ENCODE peak calls at places on chromosomes 6 and 20, in ten cellular contexts. One of them, this sample, is unnamed. For H3K4me1, the result is how much of the 10 kb centered on the place peaks cover.

GRCh38 chr6:156262014-156262413 is 515.2 kb upstream of the ARID1B start:
- DNase-seq in cardiac muscle cell: no peak
- DNase-seq in suprapubic skin: no peak
- DNase-seq in stomach: no peak
- DNase-seq in OCI-LY7: no peak
- DNase-seq in GM12878: no peak
- DNase-seq in right cardiac atrium: no peak
- DNase-seq in lower lobe of right lung: no peak
- DNase-seq in sigmoid colon: no peak
- DNase-seq in CD4-positive, alpha-beta memory T cell: no peak
- DNase-seq in this sample: no peak

GRCh38 chr6:114253431-114253830 is 89.4 kb downstream of the HS3ST5 start:
- DNase-seq in GM12878: no peak
- DNase-seq in OCI-LY7: no peak
- DNase-seq in right cardiac atrium: no peak
- DNase-seq in CD4-positive, alpha-beta memory T cell: no peak
- DNase-seq in lower lobe of right lung: no peak
- DNase-seq in suprapubic skin: no peak
- DNase-seq in stomach: no peak
- DNase-seq in sigmoid colon: no peak
- DNase-seq in cardiac muscle cell: no peak
- DNase-seq in this sample: no peak

GRCh38 chr6:279630-280029 is 12.7 kb upstream of the DUSP22 start:
- DNase-seq in right cardiac atrium: no peak
- DNase-seq in sigmoid colon: no peak
- DNase-seq in stomach: no peak
- DNase-seq in lower lobe of right lung: no peak
- DNase-seq in GM12878: no peak
- DNase-seq in suprapubic skin: no peak
- DNase-seq in OCI-LY7: no peak
- DNase-seq in cardiac muscle cell: no peak
- DNase-seq in CD4-positive, alpha-beta memory T cell: no peak
- DNase-seq in this sample: no peak

GRCh38 chr20:16387661-16388060 is 185.6 kb downstream of the KIF16B start:
- DNase-seq in right cardiac atrium: no peak
- DNase-seq in OCI-LY7: no peak
- DNase-seq in GM12878: no peak
- DNase-seq in sigmoid colon: no peak
- DNase-seq in CD4-positive, alpha-beta memory T cell: no peak
- DNase-seq in cardiac muscle cell: no peak
- DNase-seq in lower lobe of right lung: no peak
- DNase-seq in suprapubic skin: no peak
- DNase-seq in stomach: no peak
- DNase-seq in this sample: no peak

GRCh38 chr6:7914991-7915789 is 4.6 kb upstream of the TXNDC5 start:
- DNase-seq in lower lobe of right lung: no peak
- DNase-seq in stomach: no peak
- DNase-seq in suprapubic skin: peak
- DNase-seq in right cardiac atrium: peak
- DNase-seq in cardiac muscle cell: no peak
- DNase-seq in GM12878: no peak
- DNase-seq in CD4-positive, alpha-beta memory T cell: no peak
- DNase-seq in OCI-LY7: peak
- DNase-seq in sigmoid colon: peak
- DNase-seq in this sample: no peak

GRCh38 chr6:11139051-11139960 is 27.8 kb upstream of the ERVFRD-1 start:
- DNase-seq in CD4-positive, alpha-beta memory T cell: no peak
- DNase-seq in GM12878: no peak
- DNase-seq in suprapubic skin: no peak
- DNase-seq in cardiac muscle cell: no peak
- DNase-seq in sigmoid colon: no peak
- DNase-seq in lower lobe of right lung: no peak
- DNase-seq in stomach: no peak
- DNase-seq in OCI-LY7: no peak
- DNase-seq in right cardiac atrium: no peak
- DNase-seq in this sample: no peak

GRCh38 chr6:130796313-130796905 is 30.8 kb upstream of the SMLR1 start:
- DNase-seq in CD4-positive, alpha-beta memory T cell: no peak
- DNase-seq in sigmoid colon: no peak
- DNase-seq in right cardiac atrium: no peak
- DNase-seq in cardiac muscle cell: no peak
- DNase-seq in suprapubic skin: no peak
- DNase-seq in OCI-LY7: no peak
- DNase-seq in GM12878: no peak
- DNase-seq in stomach: no peak
- DNase-seq in lower lobe of right lung: no peak
- DNase-seq in this sample: no peak

GRCh38 chr6:141164042-141164748 is 968.5 kb upstream of the GJE1 start:
- DNase-seq in right cardiac atrium: no peak
- DNase-seq in suprapubic skin: no peak
- DNase-seq in OCI-LY7: no peak
- DNase-seq in sigmoid colon: no peak
- DNase-seq in stomach: peak
- DNase-seq in lower lobe of right lung: no peak
- DNase-seq in cardiac muscle cell: no peak
- DNase-seq in CD4-positive, alpha-beta memory T cell: no peak
- DNase-seq in GM12878: no peak
- DNase-seq in this sample: no peak

GRCh38 chr20:22453244-22454080 is 130.9 kb downstream of the FOXA2 start:
- DNase-seq in stomach: no peak
- DNase-seq in sigmoid colon: no peak
- DNase-seq in right cardiac atrium: no peak
- DNase-seq in suprapubic skin: no peak
- DNase-seq in cardiac muscle cell: peak
- DNase-seq in lower lobe of right lung: no peak
- DNase-seq in CD4-positive, alpha-beta memory T cell: no peak
- DNase-seq in OCI-LY7: no peak
- DNase-seq in GM12878: no peak
- DNase-seq in this sample: no peak

GRCh38 chr6:27208042-27208441 is 39.5 kb upstream of the PRSS16 start:
- DNase-seq in stomach: no peak
- DNase-seq in lower lobe of right lung: no peak
- DNase-seq in CD4-positive, alpha-beta memory T cell: no peak
- DNase-seq in GM12878: no peak
- DNase-seq in sigmoid colon: no peak
- DNase-seq in cardiac muscle cell: no peak
- DNase-seq in suprapubic skin: no peak
- DNase-seq in right cardiac atrium: no peak
- DNase-seq in OCI-LY7: no peak
- DNase-seq in this sample: no peak
- H3K4me1 ChIP-seq in stomach: under half
- H3K4me1 ChIP-seq in lower lobe of right lung: under half
- H3K4me1 ChIP-seq in CD4-positive, alpha-beta memory T cell: under half
- H3K4me1 ChIP-seq in GM12878: under half
- H3K4me1 ChIP-seq in sigmoid colon: under half
- H3K4me1 ChIP-seq in cardiac muscle cell: under half
- H3K4me1 ChIP-seq in suprapubic skin: under half
- H3K4me1 ChIP-seq in right cardiac atrium: under half
- H3K4me1 ChIP-seq in OCI-LY7: under half
- H3K4me1 ChIP-seq in this sample: under half

DNA sequence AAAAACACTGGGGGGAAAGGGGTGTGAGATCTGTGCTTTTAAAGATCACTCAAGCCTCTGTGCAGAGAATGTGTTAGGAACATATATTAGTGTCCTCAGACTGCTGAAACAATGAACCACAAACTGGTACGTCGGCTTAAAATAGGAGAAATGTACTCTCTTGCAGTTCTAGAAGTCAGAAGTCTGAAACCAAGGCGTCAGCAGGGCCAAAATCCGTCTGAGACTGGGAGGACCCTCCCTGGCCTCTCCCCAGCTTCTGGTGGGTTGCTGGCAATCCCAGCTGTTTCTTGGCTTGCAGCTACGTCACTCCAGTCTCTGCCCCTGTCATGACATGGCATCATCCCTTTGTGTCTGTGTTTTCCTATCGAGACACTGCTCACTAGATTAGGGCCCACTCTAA is 3.9 kb downstream of the CDH26 start:
- DNase-seq in OCI-LY7: no peak
- DNase-seq in cardiac muscle cell: no peak
- DNase-seq in stomach: no peak
- DNase-seq in GM12878: no peak
- DNase-seq in suprapubic skin: no peak
- DNase-seq in CD4-positive, alpha-beta memory T cell: no peak
- DNase-seq in sigmoid colon: no peak
- DNase-seq in lower lobe of right lung: no peak
- DNase-seq in right cardiac atrium: no peak
- DNase-seq in this sample: no peak
- H3K4me1 ChIP-seq in OCI-LY7: under half
- H3K4me1 ChIP-seq in cardiac muscle cell: under half
- H3K4me1 ChIP-seq in stomach: under half
- H3K4me1 ChIP-seq in GM12878: under half
- H3K4me1 ChIP-seq in suprapubic skin: under half
- H3K4me1 ChIP-seq in CD4-positive, alpha-beta memory T cell: under half
- H3K4me1 ChIP-seq in sigmoid colon: under half
- H3K4me1 ChIP-seq in lower lobe of right lung: under half
- H3K4me1 ChIP-seq in right cardiac atrium: under half
- H3K4me1 ChIP-seq in this sample: under half

GRCh38 chr20:58602124-58602523 is 49.0 kb upstream of the STX16 start:
- DNase-seq in CD4-positive, alpha-beta memory T cell: no peak
- DNase-seq in stomach: no peak
- DNase-seq in sigmoid colon: no peak
- DNase-seq in cardiac muscle cell: no peak
- DNase-seq in suprapubic skin: no peak
- DNase-seq in GM12878: no peak
- DNase-seq in OCI-LY7: no peak
- DNase-seq in lower lobe of right lung: no peak
- DNase-seq in right cardiac atrium: no peak
- DNase-seq in this sample: no peak

GRCh38 chr20:58600756-58601155 is 50.3 kb upstream of the STX16 start:
- DNase-seq in lower lobe of right lung: no peak
- DNase-seq in suprapubic skin: no peak
- DNase-seq in sigmoid colon: no peak
- DNase-seq in CD4-positive, alpha-beta memory T cell: no peak
- DNase-seq in cardiac muscle cell: no peak
- DNase-seq in stomach: no peak
- DNase-seq in right cardiac atrium: no peak
- DNase-seq in GM12878: no peak
- DNase-seq in OCI-LY7: no peak
- DNase-seq in this sample: no peak

GRCh38 chr20:58597021-58597940 is 53.8 kb upstream of the STX16 start:
- DNase-seq in CD4-positive, alpha-beta memory T cell: no peak
- DNase-seq in stomach: no peak
- DNase-seq in OCI-LY7: no peak
- DNase-seq in cardiac muscle cell: peak
- DNase-seq in GM12878: no peak
- DNase-seq in suprapubic skin: no peak
- DNase-seq in lower lobe of right lung: no peak
- DNase-seq in sigmoid colon: peak
- DNase-seq in right cardiac atrium: peak
- DNase-seq in this sample: no peak

GRCh38 chr20:58598271-58599015 is 52.6 kb upstream of the STX16 start:
- DNase-seq in right cardiac atrium: peak
- DNase-seq in cardiac muscle cell: no peak
- DNase-seq in GM12878: no peak
- DNase-seq in CD4-positive, alpha-beta memory T cell: no peak
- DNase-seq in suprapubic skin: no peak
- DNase-seq in sigmoid colon: peak
- DNase-seq in lower lobe of right lung: no peak
- DNase-seq in stomach: no peak
- DNase-seq in OCI-LY7: no peak
- DNase-seq in this sample: no peak

GRCh38 chr20:58599966-58600365 is 51.1 kb upstream of the STX16 start:
- DNase-seq in CD4-positive, alpha-beta memory T cell: no peak
- DNase-seq in suprapubic skin: no peak
- DNase-seq in GM12878: no peak
- DNase-seq in stomach: no peak
- DNase-seq in sigmoid colon: no peak
- DNase-seq in OCI-LY7: no peak
- DNase-seq in right cardiac atrium: no peak
- DNase-seq in lower lobe of right lung: no peak
- DNase-seq in cardiac muscle cell: no peak
- DNase-seq in this sample: no peak
- H3K4me1 ChIP-seq in CD4-positive, alpha-beta memory T cell: under half
- H3K4me1 ChIP-seq in suprapubic skin: under half
- H3K4me1 ChIP-seq in GM12878: under half
- H3K4me1 ChIP-seq in stomach: under half
- H3K4me1 ChIP-seq in sigmoid colon: under half
- H3K4me1 ChIP-seq in OCI-LY7: under half
- H3K4me1 ChIP-seq in right cardiac atrium: under half
- H3K4me1 ChIP-seq in lower lobe of right lung: under half
- H3K4me1 ChIP-seq in cardiac muscle cell: under half
- H3K4me1 ChIP-seq in this sample: under half

GRCh38 chr6:3963404-3963803 is 114.2 kb downstream of the FAM50B start:
- DNase-seq in stomach: no peak
- DNase-seq in OCI-LY7: no peak
- DNase-seq in CD4-positive, alpha-beta memory T cell: no peak
- DNase-seq in sigmoid colon: no peak
- DNase-seq in suprapubic skin: no peak
- DNase-seq in lower lobe of right lung: no peak
- DNase-seq in cardiac muscle cell: no peak
- DNase-seq in right cardiac atrium: no peak
- DNase-seq in GM12878: no peak
- DNase-seq in this sample: no peak

GRCh38 chr6:3961581-3962225 is 112.5 kb downstream of the FAM50B start:
- DNase-seq in lower lobe of right lung: no peak
- DNase-seq in stomach: no peak
- DNase-seq in cardiac muscle cell: no peak
- DNase-seq in suprapubic skin: no peak
- DNase-seq in sigmoid colon: no peak
- DNase-seq in GM12878: no peak
- DNase-seq in OCI-LY7: no peak
- DNase-seq in right cardiac atrium: no peak
- DNase-seq in CD4-positive, alpha-beta memory T cell: no peak
- DNase-seq in this sample: no peak

GRCh38 chr6:3962897-3963296 is 113.7 kb downstream of the FAM50B start:
- DNase-seq in CD4-positive, alpha-beta memory T cell: no peak
- DNase-seq in suprapubic skin: no peak
- DNase-seq in stomach: no peak
- DNase-seq in right cardiac atrium: no peak
- DNase-seq in OCI-LY7: no peak
- DNase-seq in GM12878: no peak
- DNase-seq in lower lobe of right lung: no peak
- DNase-seq in sigmoid colon: no peak
- DNase-seq in cardiac muscle cell: no peak
- DNase-seq in this sample: no peak

GRCh38 chr6:3959385-3959784 is 110.2 kb downstream of the FAM50B start:
- DNase-seq in sigmoid colon: no peak
- DNase-seq in lower lobe of right lung: no peak
- DNase-seq in suprapubic skin: no peak
- DNase-seq in right cardiac atrium: no peak
- DNase-seq in GM12878: no peak
- DNase-seq in OCI-LY7: no peak
- DNase-seq in cardiac muscle cell: no peak
- DNase-seq in stomach: no peak
- DNase-seq in CD4-positive, alpha-beta memory T cell: no peak
- DNase-seq in this sample: no peak

DNA sequence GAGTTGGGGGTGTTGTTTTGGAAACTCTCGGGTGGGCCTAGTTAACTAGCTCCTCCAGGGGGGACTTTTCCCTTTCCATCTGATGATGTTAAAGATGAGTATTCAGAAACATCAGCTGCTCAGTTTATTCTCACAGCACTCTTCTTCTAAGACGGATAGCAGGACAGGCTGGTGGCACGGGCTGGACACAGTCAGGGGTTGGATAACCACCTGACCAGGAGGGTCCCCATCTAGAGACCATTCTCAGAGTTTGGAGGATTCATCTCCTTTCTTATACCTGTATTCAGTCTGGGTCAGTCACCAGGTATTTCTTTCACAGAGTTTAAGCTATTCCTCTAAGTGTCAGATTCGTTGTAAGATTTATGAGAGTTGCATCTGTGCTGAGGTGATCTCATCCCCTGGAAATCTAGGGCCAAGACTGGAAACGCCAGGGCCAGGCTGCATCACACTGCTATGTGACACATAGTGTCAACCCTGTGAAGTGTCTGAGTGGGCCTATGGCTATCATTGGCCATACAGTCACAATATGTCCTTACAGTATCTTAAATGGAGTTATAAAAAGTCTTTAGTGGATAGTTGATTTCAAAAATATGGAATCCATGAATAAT is 111.7 kb downstream of the FAM50B start:
- DNase-seq in cardiac muscle cell: no peak
- DNase-seq in stomach: no peak
- DNase-seq in CD4-positive, alpha-beta memory T cell: no peak
- DNase-seq in sigmoid colon: no peak
- DNase-seq in suprapubic skin: no peak
- DNase-seq in OCI-LY7: no peak
- DNase-seq in right cardiac atrium: no peak
- DNase-seq in GM12878: no peak
- DNase-seq in lower lobe of right lung: no peak
- DNase-seq in this sample: no peak
- H3K4me1 ChIP-seq in cardiac muscle cell: under half
- H3K4me1 ChIP-seq in stomach: under half
- H3K4me1 ChIP-seq in CD4-positive, alpha-beta memory T cell: under half
- H3K4me1 ChIP-seq in sigmoid colon: under half
- H3K4me1 ChIP-seq in suprapubic skin: under half
- H3K4me1 ChIP-seq in OCI-LY7: under half
- H3K4me1 ChIP-seq in right cardiac atrium: under half
- H3K4me1 ChIP-seq in GM12878: under half
- H3K4me1 ChIP-seq in lower lobe of right lung: under half
- H3K4me1 ChIP-seq in this sample: under half

This sample was measured in CD8-positive, alpha-beta memory T cell.